ENCODE peak calls at places on chromosome 3, in eight cellular contexts. V, H, X, O, E, W, Y and M are unnamed samples.

GRCh38 chr3:135197246-135197645 is 402.2 kb downstream of the EPHB1 start:
- DNase-seq in W (no peak), Y (no peak), X (no peak), E (no peak), V (no peak), O (no peak), H (no peak), M (no peak)

GRCh38 chr3:184332370-184333090 is 4.9 kb upstream of the FAM131A start:
- DNase-seq in V (no peak), X (no peak), E (peak), Y (peak), O (no peak), H (no peak), W (no peak), M (peak)

GRCh38 chr3:78086150-78086549 is 1046.3 kb downstream of the ROBO2 start:
- DNase-seq in V (no peak), X (no peak), E (no peak), W (no peak), O (no peak), Y (no peak), H (no peak), M (peak)

GRCh38 chr3:129276385-129276784 is 2.3 kb upstream of the HMCES start:
- DNase-seq in W (no peak), E (no peak), Y (no peak), V (no peak), O (no peak), H (no peak), X (no peak), M (no peak)

GRCh38 chr3:8987673-8988655 is 24.7 kb upstream of the RAD18 start:
- DNase-seq in V (peak), H (no peak), W (peak), E (peak), Y (peak), O (no peak), X (peak), M (peak)

GRCh38 chr3:2090512-2090911 is 8.2 kb upstream of the CNTN4 start:
- DNase-seq in O (no peak), V (no peak), H (no peak), W (no peak), E (peak), Y (no peak), X (no peak), M (no peak)

GRCh38 chr3:47578691-47579632 is at the start of gene CSPG5:
- DNase-seq in W (peak), O (no peak), V (no peak), H (no peak), E (no peak), Y (no peak), X (no peak), M (no peak)

GRCh38 chr3:57221883-57222282 is 5.6 kb upstream of the APPL1 start:
- DNase-seq in H (no peak), E (peak), V (no peak), W (no peak), O (no peak), X (peak), Y (peak), M (no peak)

GRCh38 chr3:133474251-133474801 is 74.5 kb downstream of the BFSP2 start:
- DNase-seq in V (peak), W (peak), Y (peak), H (peak), X (no peak), O (no peak), E (peak), M (no peak)